ENCODE peak calls at places on chromosomes 13 and 19, in four cellular contexts. A is endothelial cell, M is T-cell, F is left cardiac atrium. B is an unnamed sample.

GRCh38 chr13:109545964-109546363 is 240.4 kb downstream of the IRS2 start:
- DNase-seq in A (no peak), M (no peak), F (no peak), B (no peak)

GRCh38 chr19:32581704-32582164 is 744 bp downstream of the PDCD5 start:
- DNase-seq in A (no peak), M (no peak), F (peak), B (no peak)

GRCh38 chr13:84994582-84994981 is 804.6 kb downstream of the SLITRK6 start:
- DNase-seq in A (no peak), M (no peak), F (no peak), B (no peak)

GRCh38 chr19:4722671-4723464 is 774 bp downstream of the DPP9 start:
- DNase-seq in A (no peak), M (peak), F (no peak), B (peak)

GRCh38 chr13:109288151-109288709 is 498.2 kb downstream of the IRS2 start:
- DNase-seq in A (no peak), M (no peak), F (no peak), B (no peak)

GRCh38 chr13:35600137-35600536 is 123.6 kb upstream of the MAB21L1 start:
- DNase-seq in A (no peak), M (no peak), F (no peak), B (peak)

GRCh38 chr19:33766623-33767022 is 30.0 kb upstream of the KCTD15 start:
- DNase-seq in A (no peak), M (no peak), F (no peak), B (no peak)

GRCh38 chr13:29369060-29369743 is 226.3 kb downstream of the SLC7A1 start:
- DNase-seq in A (peak), M (no peak), F (no peak), B (no peak)

GRCh38 chr19:3712663-3713531 is 4.7 kb downstream of the TJP3 start:
- DNase-seq in A (no peak), M (no peak), F (no peak), B (no peak)

GRCh38 chr19:16070366-16070990 is 5.8 kb upstream of the TPM4 start:
- DNase-seq in A (no peak), M (peak), F (peak), B (no peak)

GRCh38 chr19:17719730-17720486 is 628 bp downstream of the MAP1S start:
- DNase-seq in A (no peak), M (peak), F (no peak), B (no peak)

GRCh38 chr19:3507371-3508120 is 1.4 kb downstream of the FZR1 start:
- DNase-seq in A (no peak), M (peak), F (no peak), B (no peak)

GRCh38 chr13:94181461-94182107 is 297.9 kb downstream of the DCT start:
- DNase-seq in A (no peak), M (no peak), F (no peak), B (no peak)

GRCh38 chr19:5680083-5680436 is 256 bp downstream of the MICOS13 start:
- DNase-seq in A (no peak), M (no peak), F (peak), B (no peak)

GRCh38 chr13:34458756-34459462 is 483.2 kb upstream of the NBEA start:
- DNase-seq in A (no peak), M (no peak), F (no peak), B (no peak)

GRCh38 chr13:39998166-39998565 is 342.7 kb downstream of the COG6 start:
- DNase-seq in A (no peak), M (no peak), F (no peak), B (no peak)

GRCh38 chr13:50290186-50290585 is 274.9 kb downstream of the KCNRG start:
- DNase-seq in A (no peak), M (no peak), F (no peak), B (no peak)

GRCh38 chr13:70856025-70856424 is 747.8 kb upstream of the KLHL1 start:
- DNase-seq in A (no peak), M (no peak), F (no peak), B (no peak)

GRCh38 chr13:97757807-97758206 is 195.7 kb upstream of the IPO5 start:
- DNase-seq in A (no peak), M (no peak), F (peak), B (no peak)

GRCh38 chr13:106997696-106998095 is 429.8 kb upstream of the ARGLU1 start:
- DNase-seq in A (no peak), M (no peak), F (no peak), B (no peak)

GRCh38 chr13:110329798-110330461 is 22.8 kb downstream of the COL4A2 start:
- DNase-seq in A (no peak), M (no peak), F (no peak), B (no peak)

GRCh38 chr19:16739546-16739945 is 19.9 kb downstream of the NWD1 start:
- DNase-seq in A (peak), M (no peak), F (no peak), B (no peak)

GRCh38 chr19:17450264-17451075 is 2.0 kb upstream of the TMEM221 start:
- DNase-seq in A (no peak), M (no peak), F (no peak), B (no peak)

GRCh38 chr13:44238011-44238421 is 135.6 kb upstream of the SERP2 start:
- DNase-seq in A (no peak), M (no peak), F (no peak), B (peak)

GRCh38 chr13:52359534-52359933 is 46.4 kb downstream of the THSD1 start:
- DNase-seq in A (no peak), M (no peak), F (no peak), B (no peak)

GRCh38 chr19:12994701-12995595 is at the start of gene NFIX:
- DNase-seq in A (peak), M (peak), F (peak), B (no peak)

B was measured in AG04449.